ENCODE peak calls at places on chromosomes 13 and 19, in four cellular contexts. X, O, E and H are unnamed samples.

GRCh38 chr13:36981156-36981743 is 17.9 kb downstream of the ALG5 start:
- DNase-seq in X (peak; percentile 45), O (no peak), E (peak; percentile 10), H (no peak)

GRCh38 chr13:69524459-69525155 is 583.0 kb upstream of the ATXN8OS start:
- DNase-seq in X (no peak), O (no peak), E (no peak), H (no peak)

GRCh38 chr19:2426661-2427322 is 594 bp downstream of the TIMM13 start:
- DNase-seq in X (peak; percentile 64), O (peak; percentile 16), E (peak; percentile 88), H (no peak)

GRCh38 chr13:30873519-30873918 is 32.6 kb upstream of the MEDAG start:
- DNase-seq in X (no peak), O (no peak), E (no peak), H (no peak)

GRCh38 chr13:82962422-82962821 is 919.9 kb downstream of the SLITRK1 start:
- DNase-seq in X (no peak), O (no peak), E (no peak), H (no peak)

GRCh38 chr13:93687261-93687660 is 460.7 kb downstream of the GPC6 start:
- DNase-seq in X (no peak), O (no peak), E (no peak), H (no peak)

GRCh38 chr13:21913010-21913409 is 242.1 kb downstream of the FGF9 start:
- DNase-seq in X (no peak), O (peak; percentile 12), E (no peak), H (no peak)

GRCh38 chr13:21980049-21980448 is 309.2 kb downstream of the FGF9 start:
- DNase-seq in X (no peak), O (no peak), E (no peak), H (no peak)

GRCh38 chr13:23509781-23510543 is 60.2 kb upstream of the TNFRSF19 start:
- DNase-seq in X (no peak), O (no peak), E (no peak), H (no peak)

GRCh38 chr13:91144054-91144453 is 203.4 kb upstream of the MIR17HG start:
- DNase-seq in X (no peak), O (no peak), E (no peak), H (no peak)
- TF ChIP-seq SIN3A in X (no peak), O (no peak), E (no peak), H (no peak)

DNA sequence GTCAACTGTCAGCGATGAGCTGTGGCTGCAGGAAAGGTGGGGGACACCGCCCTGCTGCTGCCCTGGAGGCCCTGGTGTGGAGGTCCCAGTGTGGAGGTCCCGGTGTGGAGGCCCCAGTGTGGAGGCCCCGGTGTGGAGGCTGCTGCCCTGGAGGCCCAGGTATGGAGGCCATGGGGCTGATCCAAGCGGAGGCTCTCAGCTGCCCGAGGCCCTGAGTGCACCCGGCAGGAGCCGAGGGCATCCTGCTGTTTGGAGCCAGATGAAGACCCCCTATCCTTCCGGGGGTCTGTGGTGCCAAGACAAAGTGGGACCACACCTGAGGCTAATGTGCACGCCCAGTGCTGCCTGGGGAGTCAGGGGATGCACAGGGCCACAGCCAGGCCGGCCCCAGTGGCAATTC is 210.4 kb upstream of the SOX1 start:
- DNase-seq in X (no peak), O (no peak), E (no peak), H (no peak)
- TF ChIP-seq TCF7L2 in X (no peak), O (no peak), E (no peak), H (no peak)

DNA sequence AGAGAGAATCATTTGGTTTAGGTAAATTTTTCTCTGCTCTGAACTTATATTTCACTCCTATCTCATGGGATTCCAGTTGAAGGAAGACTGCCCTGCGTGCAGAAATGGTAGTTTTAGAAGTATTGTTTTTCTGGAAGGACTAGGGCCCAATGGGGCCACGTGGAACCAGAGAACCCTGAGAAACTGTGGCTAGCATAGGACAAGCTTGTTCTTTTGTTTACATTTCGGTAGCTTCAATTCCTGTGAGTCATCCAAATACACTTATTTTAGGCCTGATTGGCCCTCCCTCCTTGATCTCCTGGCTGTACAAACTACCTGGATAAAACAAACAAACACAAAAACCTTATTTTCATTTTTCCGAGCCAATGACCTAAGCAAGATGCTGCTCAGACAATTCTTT is 124.0 kb downstream of the ITGBL1 start:
- DNase-seq in X (peak; percentile 46), O (no peak), E (no peak), H (no peak)
- TF ChIP-seq SIN3A in X (no peak), O (no peak), E (no peak), H (no peak)

GRCh38 chr19:49335071-49335783 is at the start of gene CD37:
- DNase-seq in X (no peak), O (no peak), E (peak; percentile 49), H (no peak)
- TF ChIP-seq TCF7L2 in X (no peak), O (no peak), E (no peak), H (no peak)

GRCh38 chr19:43423779-43424178 is 9.1 kb downstream of the TEX101 start:
- DNase-seq in X (no peak), O (no peak), E (no peak), H (no peak)

GRCh38 chr19:43422000-43422688 is 7.5 kb downstream of the TEX101 start:
- DNase-seq in X (no peak), O (no peak), E (no peak), H (no peak)

GRCh38 chr19:43429395-43429794 is 14.7 kb downstream of the TEX101 start:
- DNase-seq in X (no peak), O (no peak), E (no peak), H (no peak)

GRCh38 chr19:43422689-43423066 is 8.0 kb downstream of the TEX101 start:
- DNase-seq in X (no peak), O (no peak), E (no peak), H (no peak)

DNA sequence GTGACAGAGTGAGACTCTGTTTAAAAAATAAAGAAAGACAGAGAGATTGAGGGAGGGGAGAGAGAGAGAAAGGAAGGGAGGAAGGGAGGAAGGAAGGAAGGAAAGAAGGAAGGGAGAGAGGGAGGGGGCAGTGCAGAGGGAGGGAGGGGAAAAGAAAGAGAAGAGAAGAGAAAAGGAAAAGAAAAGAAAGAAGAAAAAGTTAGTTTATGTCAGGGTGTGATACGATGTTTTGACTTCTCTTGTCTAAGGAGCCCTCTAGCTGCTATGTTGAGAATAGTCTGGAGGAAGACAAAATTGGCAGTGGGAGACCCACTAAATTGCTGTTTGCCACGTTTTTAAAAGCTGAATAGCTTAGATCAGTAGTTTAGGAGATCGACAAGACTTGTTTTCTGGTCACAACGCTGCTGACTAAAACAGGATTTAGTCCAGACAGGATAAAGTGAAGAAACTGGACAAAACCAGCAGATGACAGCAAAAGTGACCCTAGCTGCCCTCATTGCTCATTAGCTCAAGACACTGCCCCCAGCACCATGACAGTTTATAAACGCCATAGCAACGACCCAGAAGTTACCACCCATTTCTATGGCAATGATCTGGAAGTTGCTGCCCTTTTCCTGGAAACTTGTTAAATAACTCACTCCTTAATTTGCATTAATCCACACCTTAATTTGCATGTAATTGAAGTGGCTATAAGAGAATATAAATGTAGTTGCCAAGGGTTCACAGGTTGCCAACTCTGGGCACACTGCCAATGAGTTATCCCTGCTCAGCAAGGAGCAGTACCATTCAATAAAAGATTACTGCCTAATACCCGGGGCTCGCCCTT is 11.1 kb downstream of the TEX101 start:
- DNase-seq in X (no peak), O (peak; percentile 18), E (no peak), H (no peak)
- TF ChIP-seq SIN3A in X (no peak), O (no peak), E (no peak), H (no peak)